ENCODE peak calls at places on chromosomes 11 and 22, in five cellular contexts. Z is cardiac septum; N is GM13976; O is activated CD4-positive, alpha-beta T cell treated with anti-CD3 and anti-CD28 coated beads, Interleukin-2, amount 50 U/mL, for 1 hour; A is heart left ventricle. G is an unnamed sample.

GRCh38 chr11:66543263-66544107 is 2.4 kb downstream of the ZDHHC24 start:
- DNase-seq in Z (no peak), N (peak; percentile 76), O (peak; percentile 51), A (peak; percentile 47), G (no peak)

GRCh38 chr11:130023204-130023603 is 20.6 kb upstream of the PRDM10 start:
- DNase-seq in Z (no peak), N (peak; percentile 50), O (no peak), A (no peak), G (no peak)

GRCh38 chr22:44276706-44277403 is 35.9 kb downstream of the SHISAL1 start:
- DNase-seq in Z (no peak), N (no peak), O (no peak), A (no peak), G (no peak)

GRCh38 chr22:46317646-46318045 is 17.9 kb upstream of the TRMU start:
- DNase-seq in Z (no peak), N (no peak), O (no peak), A (no peak), G (no peak)

GRCh38 chr11:58963551-58964075 is 24.3 kb downstream of the GLYATL1 start:
- DNase-seq in Z (no peak), N (no peak), O (no peak), A (no peak), G (no peak)

GRCh38 chr11:124302291-124302690 is 11.5 kb downstream of the OR8D1 start:
- DNase-seq in Z (no peak), N (no peak), O (no peak), A (no peak), G (no peak)

GRCh38 chr22:31193092-31193491 is 19.0 kb upstream of the LIMK2 start:
- DNase-seq in Z (no peak), N (no peak), O (no peak), A (no peak), G (no peak)

GRCh38 chr11:96292291-96293010 is 50.5 kb downstream of the MAML2 start:
- DNase-seq in Z (no peak), N (no peak), O (no peak), A (no peak), G (no peak)

GRCh38 chr22:37823134-37823985 is at the start of gene GALR3:
- DNase-seq in Z (no peak), N (no peak), O (no peak), A (no peak), G (no peak)

GRCh38 chr22:26690654-26691376 is 33.4 kb downstream of the MIAT start:
- DNase-seq in Z (no peak), N (no peak), O (no peak), A (no peak), G (peak; percentile 22)

GRCh38 chr11:101974255-101974654 is 57.9 kb upstream of the ANGPTL5 start:
- DNase-seq in Z (no peak), N (no peak), O (no peak), A (no peak), G (no peak)

GRCh38 chr11:73178681-73179080 is 36.6 kb upstream of the FCHSD2 start:
- DNase-seq in Z (no peak), N (no peak), O (no peak), A (no peak), G (no peak)

GRCh38 chr11:115222218-115222862 is 281.9 kb downstream of the CADM1 start:
- DNase-seq in Z (no peak), N (peak; percentile 43), O (no peak), A (no peak), G (no peak)

GRCh38 chr11:65434667-65435179 is 12.1 kb downstream of the NEAT1 start:
- DNase-seq in Z (peak; percentile 15), N (no peak), O (no peak), A (no peak), G (peak; percentile 24)

GRCh38 chr11:31810779-31811647 is at the start of gene PAX6:
- DNase-seq in Z (no peak), N (peak; percentile 79), O (peak; percentile 24), A (no peak), G (no peak)